ENCODE peak calls at places on chromosome 13, in four cellular contexts. V, H, Z and Q are unnamed samples.
A peak's percentile ranks its signal among the peaks of the same experiment; 100 is the strongest.

GRCh38 chr13:21549633-21550032 is 54.3 kb downstream of the MICU2 start:
- DNase-seq in V (no peak), H (no peak), Z (no peak), Q (no peak)

GRCh38 chr13:40061466-40062450 is 406.3 kb downstream of the COG6 start:
- DNase-seq in V (no peak), H (no peak), Z (no peak), Q (no peak)

GRCh38 chr13:66506979-66507378 is 723.2 kb downstream of the PCDH9 start:
- DNase-seq in V (no peak), H (no peak), Z (no peak), Q (no peak)

GRCh38 chr13:23380534-23380933 is 53.0 kb downstream of the SACS start:
- DNase-seq in V (no peak), H (no peak), Z (no peak), Q (no peak)

GRCh38 chr13:20369886-20370361 is 137.8 kb upstream of the GJB6 start:
- DNase-seq in V (no peak), H (no peak), Z (no peak), Q (no peak)

GRCh38 chr13:92952161-92952560 is 274.4 kb upstream of the GPC6 start:
- DNase-seq in V (no peak), H (no peak), Z (no peak), Q (no peak)

GRCh38 chr13:73934215-73934623 is 200.0 kb downstream of the KLF12 start:
- DNase-seq in V (no peak), H (no peak), Z (no peak), Q (no peak)

GRCh38 chr13:98014766-98015165 is 61.3 kb downstream of the IPO5 start:
- DNase-seq in V (no peak), H (no peak), Z (no peak), Q (no peak)

GRCh38 chr13:42814868-42815267 is 33.5 kb downstream of the FAM216B start:
- DNase-seq in V (no peak), H (no peak), Z (no peak), Q (no peak)

GRCh38 chr13:27599845-27600553 is 20.3 kb downstream of the LNX2 start:
- DNase-seq in V (no peak), H (no peak), Z (peak; percentile 27), Q (no peak)

GRCh38 chr13:96966415-96967102 is 27.7 kb downstream of the OXGR1 start:
- DNase-seq in V (no peak), H (no peak), Z (no peak), Q (no peak)

GRCh38 chr13:95603887-95604533 is 40.5 kb downstream of the DZIP1 start:
- DNase-seq in V (no peak), H (peak; percentile 80), Z (no peak), Q (no peak)

GRCh38 chr13:24214528-24214927 is 54.0 kb downstream of the SPATA13 start:
- DNase-seq in V (no peak), H (no peak), Z (no peak), Q (no peak)

GRCh38 chr13:96075953-96076543 is 13.9 kb upstream of the HS6ST3 start:
- DNase-seq in V (no peak), H (no peak), Z (no peak), Q (no peak)

GRCh38 chr13:101875717-101876393 is 423.4 kb downstream of the ITGBL1 start:
- DNase-seq in V (no peak), H (no peak), Z (no peak), Q (no peak)

GRCh38 chr13:60134376-60134775 is 29.4 kb downstream of the DIAPH3 start:
- DNase-seq in V (no peak), H (no peak), Z (no peak), Q (peak; percentile 69)

GRCh38 chr13:74574964-74575728 is 440.9 kb upstream of the KLF12 start:
- DNase-seq in V (peak; percentile 5), H (no peak), Z (no peak), Q (peak; percentile 62)

GRCh38 chr13:98557934-98558630 is 18.8 kb downstream of the STK24 start:
- DNase-seq in V (no peak), H (no peak), Z (no peak), Q (no peak)

GRCh38 chr13:95956589-95957148 is 96.5 kb downstream of the UGGT2 start:
- DNase-seq in V (no peak), H (no peak), Z (no peak), Q (no peak)

GRCh38 chr13:100392709-100393630 is 195.6 kb downstream of the GGACT start:
- DNase-seq in V (no peak), H (no peak), Z (peak; percentile 64), Q (peak; percentile 85)

GRCh38 chr13:100941811-100942361 is 267.3 kb upstream of the TMTC4 start:
- DNase-seq in V (no peak), H (no peak), Z (no peak), Q (no peak)

GRCh38 chr13:42258747-42259146 is 13.2 kb upstream of the AKAP11 start:
- DNase-seq in V (no peak), H (no peak), Z (no peak), Q (peak; percentile 75)

GRCh38 chr13:56975647-56976046 is 165.1 kb upstream of the PRR20A start:
- DNase-seq in V (no peak), H (no peak), Z (no peak), Q (no peak)

GRCh38 chr13:99746857-99747710 is 224.5 kb downstream of the ZIC5 start:
- DNase-seq in V (no peak), H (no peak), Z (no peak), Q (peak; percentile 64)

GRCh38 chr13:95182570-95183285 is 118.5 kb downstream of the ABCC4 start:
- DNase-seq in V (no peak), H (no peak), Z (no peak), Q (no peak)

GRCh38 chr13:41216160-41216559 is 21.8 kb upstream of the KBTBD7 start:
- DNase-seq in V (no peak), H (no peak), Z (no peak), Q (no peak)

GRCh38 chr13:45464141-45464686 is 525 bp upstream of the COG3 start:
- DNase-seq in V (no peak), H (no peak), Z (no peak), Q (no peak)
- TF ChIP-seq CTCF in V (no peak), H (peak; percentile 30), Z (peak; percentile 22), Q (no peak)

GRCh38 chr13:25249001-25249543 is 38.2 kb downstream of the MTMR6 start:
- DNase-seq in V (no peak), H (no peak), Z (no peak), Q (peak; percentile 56)
- TF ChIP-seq CTCF in V (no peak), H (no peak), Z (no peak), Q (peak; percentile 83)

GRCh38 chr13:44308352-44308751 is 65.3 kb upstream of the SERP2 start:
- DNase-seq in V (no peak), H (no peak), Z (no peak), Q (no peak)
- TF ChIP-seq CTCF in V (no peak), H (no peak), Z (no peak), Q (no peak)

GRCh38 chr13:31947105-31947504 is 84.5 kb upstream of the FRY start:
- DNase-seq in V (no peak), H (no peak), Z (no peak), Q (no peak)
- TF ChIP-seq CTCF in V (no peak), H (no peak), Z (no peak), Q (no peak)

GRCh38 chr13:49560270-49561063 is 24.9 kb downstream of the RCBTB1 start:
- DNase-seq in V (no peak), H (no peak), Z (no peak), Q (peak; percentile 81)
- TF ChIP-seq CTCF in V (no peak), H (no peak), Z (no peak), Q (peak; percentile 62)

DNA sequence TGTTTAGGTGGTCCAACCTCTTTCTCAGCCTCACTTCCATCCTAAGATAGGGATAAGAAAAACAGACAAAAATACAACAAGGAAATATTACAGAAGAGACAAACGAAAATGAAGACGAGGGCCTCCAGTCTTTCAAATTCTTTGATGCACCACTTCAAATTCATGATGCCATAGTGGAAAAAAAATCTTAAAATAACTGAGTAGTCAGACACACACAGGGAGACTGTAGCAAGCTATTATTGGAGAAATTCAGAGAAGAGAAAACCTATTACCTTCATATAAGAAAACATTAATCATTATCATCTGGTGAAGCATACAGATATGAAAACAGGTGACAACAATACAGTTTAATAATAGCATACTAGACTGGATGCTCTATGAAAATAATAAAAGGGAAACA is 548.2 kb downstream of the KCTD12 start:
- DNase-seq in V (no peak), H (no peak), Z (no peak), Q (no peak)
- TF ChIP-seq CTCF in V (no peak), H (no peak), Z (no peak), Q (no peak)

GRCh38 chr13:110157718-110158117 is 149.2 kb downstream of the COL4A1 start:
- DNase-seq in V (no peak), H (no peak), Z (no peak), Q (peak; percentile 26)
- TF ChIP-seq CTCF in V (no peak), H (no peak), Z (no peak), Q (no peak)

GRCh38 chr13:85798999-85799646 is at the start of gene SLITRK6:
- DNase-seq in V (peak; percentile 18), H (no peak), Z (no peak), Q (peak; percentile 70)
- TF ChIP-seq CTCF in V (no peak), H (no peak), Z (no peak), Q (peak; percentile 26)

GRCh38 chr13:37869756-37870488 is at the start of gene TRPC4:
- DNase-seq in V (peak; percentile 66), H (peak; percentile 60), Z (peak; percentile 26), Q (peak; percentile 92)
- TF ChIP-seq CTCF in V (peak; percentile 46), H (no peak), Z (peak; percentile 46), Q (peak; percentile 81)